ENCODE peak calls at places on chromosomes 11 and 22, in six cellular contexts. P is brain microvascular endothelial cell, S is tibial nerve, Z is lung, U is colonic mucosa, I is fibroblast of mammary gland. G is an unnamed sample.

GRCh38 chr11:117679464-117679863 is 117.6 kb downstream of the DSCAML1 start:
- DNase-seq in S (no peak), Z (no peak), P (no peak), U (no peak), I (no peak), G (no peak)

GRCh38 chr11:110711448-110711775 is 825 bp downstream of the ARHGAP20 start:
- DNase-seq in Z (no peak), P (no peak), S (no peak), U (no peak), I (no peak), G (no peak)

GRCh38 chr11:95256204-95256819 is 25.3 kb upstream of the SESN3 start:
- DNase-seq in P (peak), S (no peak), U (no peak), I (peak), Z (peak), G (no peak)

GRCh38 chr11:124799384-124800225 is 601 bp downstream of the MSANTD2 start:
- DNase-seq in I (peak), S (no peak), P (no peak), U (peak), Z (peak), G (no peak)

GRCh38 chr22:31160328-31160978 is 471 bp downstream of the RNF185 start:
- DNase-seq in Z (no peak), S (no peak), U (peak), P (no peak), I (no peak), G (no peak)

GRCh38 chr11:100515087-100515486 is 172.0 kb upstream of the ARHGAP42 start:
- DNase-seq in I (no peak), P (peak), Z (no peak), U (no peak), S (no peak), G (no peak)

GRCh38 chr11:6385046-6385777 is 5.1 kb upstream of the SMPD1 start:
- DNase-seq in P (no peak), S (no peak), U (no peak), I (no peak), Z (no peak), G (no peak)

GRCh38 chr22:23117275-23117674 is 24.5 kb downstream of the RSPH14 start:
- DNase-seq in P (no peak), I (no peak), Z (no peak), U (no peak), S (no peak), G (no peak)

GRCh38 chr11:66870131-66870530 is 13.3 kb downstream of the LRFN4 start:
- DNase-seq in I (no peak), Z (no peak), S (no peak), U (no peak), P (no peak), G (no peak)

GRCh38 chr11:6209801-6210200 is 4.4 kb downstream of the C11orf42 start:
- DNase-seq in I (no peak), U (no peak), S (no peak), P (no peak), Z (no peak), G (no peak)

GRCh38 chr11:1073261-1073724 is 1.4 kb upstream of the MUC2 start:
- DNase-seq in U (peak), P (peak), S (peak), I (peak), Z (peak), G (no peak)

GRCh38 chr11:78079232-78080083 is at the start of gene NDUFC2:
- DNase-seq in S (peak), Z (peak), I (peak), U (peak), P (peak), G (peak)
- TF ChIP-seq CTCF in S (no peak), Z (no peak), I (no peak), U (no peak), P (no peak), G (no peak)

GRCh38 chr11:86632499-86633269 is 39.7 kb downstream of the ME3 start:
- DNase-seq in U (no peak), S (no peak), I (peak), Z (no peak), P (peak), G (no peak)
- TF ChIP-seq CTCF in U (no peak), S (no peak), I (peak), Z (no peak), P (peak), G (no peak)

GRCh38 chr11:47980907-47981621 is 705 bp downstream of the PTPRJ start:
- DNase-seq in S (no peak), P (no peak), I (no peak), U (peak), Z (peak), G (no peak)
- TF ChIP-seq CTCF in S (no peak), P (peak), I (no peak), U (no peak), Z (no peak), G (no peak)

DNA sequence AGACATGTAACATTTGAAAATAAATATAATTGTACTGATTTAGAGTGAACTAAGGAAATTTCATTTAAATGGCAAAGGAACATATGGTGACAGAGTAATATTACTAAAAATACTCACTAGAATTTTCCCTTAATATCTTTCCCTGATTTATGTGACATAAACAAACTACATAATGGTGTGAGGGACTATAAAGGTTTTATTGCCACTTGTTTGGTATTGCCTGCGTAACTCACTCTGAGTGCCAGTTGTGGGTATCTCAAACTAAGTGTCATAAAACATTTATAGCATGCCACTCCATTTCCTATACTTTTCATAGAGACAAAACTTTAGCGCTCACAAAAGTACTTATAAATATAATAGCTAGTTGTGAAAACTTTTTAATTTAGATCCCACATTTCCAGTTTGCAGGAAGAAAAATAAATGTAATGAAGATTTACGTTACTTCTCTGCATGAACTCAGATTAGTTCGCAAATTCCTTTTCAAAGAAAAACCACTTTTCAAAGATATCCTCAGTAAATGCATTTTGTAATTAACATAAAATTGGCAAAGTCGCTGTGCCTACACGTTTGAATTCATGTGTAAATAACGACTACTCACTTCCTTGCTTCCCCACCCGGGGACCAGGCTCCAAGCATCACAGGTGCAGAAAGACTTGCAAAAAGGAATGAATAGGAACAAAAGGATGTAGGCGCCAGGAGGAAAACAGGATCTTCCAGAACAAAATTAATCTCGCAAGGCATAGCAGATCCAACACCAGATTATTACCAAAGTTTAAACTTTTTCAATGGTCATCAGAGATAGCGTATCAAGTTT is 1.6 kb upstream of the QSER1 start:
- DNase-seq in I (no peak), Z (no peak), P (no peak), U (peak), S (no peak), G (no peak)
- TF ChIP-seq CTCF in I (no peak), Z (no peak), P (no peak), U (no peak), S (no peak), G (no peak)

GRCh38 chr11:13009921-13010736 is 1.0 kb downstream of the RASSF10 start:
- DNase-seq in P (no peak), U (peak), S (no peak), I (peak), Z (peak), G (no peak)
- TF ChIP-seq CTCF in P (no peak), U (no peak), S (no peak), I (no peak), Z (no peak), G (no peak)

DNA sequence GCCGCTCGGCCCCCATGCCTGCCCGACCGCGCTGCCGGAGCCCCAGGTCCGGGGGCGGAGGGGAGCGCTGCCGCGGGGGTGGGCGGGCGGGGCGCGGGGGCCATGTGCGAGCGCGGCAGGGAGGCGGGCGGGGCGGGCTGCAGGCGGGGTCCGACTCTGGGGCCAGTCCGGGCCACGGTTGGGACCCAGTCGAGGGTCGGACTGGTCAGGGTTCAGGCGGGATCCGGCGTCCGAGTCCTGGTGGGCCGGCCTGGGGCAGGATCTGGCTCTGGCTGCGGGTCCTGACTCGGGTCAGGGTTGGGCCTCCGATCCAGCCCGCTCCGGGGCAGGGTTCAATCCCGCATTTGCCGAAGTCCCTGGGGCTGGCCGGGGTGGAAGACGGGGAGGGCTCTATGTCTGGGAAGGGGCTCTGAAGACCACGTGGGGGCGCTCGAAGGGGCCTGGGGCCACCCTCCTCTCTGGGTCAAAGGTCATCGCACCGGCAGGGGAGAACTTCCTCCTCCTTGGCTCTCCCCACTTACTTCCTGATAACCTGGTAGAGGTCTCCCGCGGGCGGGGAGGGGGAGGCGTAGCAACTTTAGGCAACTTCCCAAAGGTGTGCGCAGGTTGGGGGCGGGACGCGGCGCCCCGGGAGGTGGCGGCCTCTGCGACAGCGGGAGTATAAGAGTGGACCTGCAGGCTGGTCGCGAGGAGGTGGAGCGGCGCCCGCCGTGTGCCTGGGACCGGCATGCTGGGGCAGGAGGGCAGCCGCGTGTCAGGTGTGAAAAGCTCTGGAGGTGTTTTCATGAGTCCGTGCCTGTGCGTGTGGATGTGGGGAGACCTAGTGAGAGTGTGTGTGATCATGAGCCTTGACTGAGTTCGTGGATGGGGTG is 603 bp downstream of the ESRRA start:
- DNase-seq in S (no peak), I (no peak), Z (peak), U (peak), P (no peak), G (no peak)
- TF ChIP-seq CTCF in S (peak), I (no peak), Z (no peak), U (peak), P (peak), G (no peak)

GRCh38 chr11:76443254-76443935 is 1.4 kb upstream of the EMSY start:
- DNase-seq in P (no peak), I (peak), U (no peak), Z (no peak), S (no peak), G (no peak)

GRCh38 chr11:76444384-76445121 is at the start of gene EMSY:
- DNase-seq in Z (peak), U (peak), I (peak), S (peak), P (peak), G (peak)

GRCh38 chr11:76448506-76448905 is 3.7 kb downstream of the EMSY start:
- DNase-seq in S (no peak), U (no peak), P (no peak), Z (no peak), I (no peak), G (no peak)

GRCh38 chr11:76444065-76444383 is 794 bp upstream of the EMSY start:
- DNase-seq in I (no peak), P (no peak), S (no peak), U (no peak), Z (no peak), G (no peak)

GRCh38 chr11:76445122-76446084 is 585 bp downstream of the EMSY start:
- DNase-seq in P (peak), Z (peak), S (peak), U (peak), I (peak), G (peak)
- TF ChIP-seq CTCF in P (peak), Z (no peak), S (peak), U (no peak), I (no peak), G (no peak)

GRCh38 chr11:64245401-64245796 is 1.3 kb downstream of the PPP1R14B start:
- DNase-seq in I (no peak), U (no peak), S (no peak), P (no peak), Z (no peak), G (no peak)

GRCh38 chr11:64245797-64246623 is 733 bp downstream of the PPP1R14B start:
- DNase-seq in I (peak), P (peak), S (peak), U (peak), Z (peak), G (peak)

GRCh38 chr11:64248578-64248977 is 1.8 kb upstream of the PPP1R14B start:
- DNase-seq in Z (no peak), U (no peak), S (no peak), I (no peak), P (no peak), G (no peak)

GRCh38 chr11:64247729-64248531 is 1.2 kb upstream of the PPP1R14B start:
- DNase-seq in S (no peak), P (no peak), I (no peak), Z (no peak), U (no peak), G (no peak)

GRCh38 chr11:64246874-64247728 is at the start of gene PPP1R14B:
- DNase-seq in S (peak), P (peak), Z (peak), I (peak), U (peak), G (peak)
- TF ChIP-seq CTCF in S (peak), P (no peak), Z (no peak), I (no peak), U (no peak), G (no peak)

GRCh38 chr22:39959640-39960447 is at the start of gene TMA7B:
- DNase-seq in I (peak), Z (no peak), S (no peak), U (no peak), P (peak), G (no peak)
- TF ChIP-seq CTCF in I (peak), Z (no peak), S (no peak), U (no peak), P (peak), G (no peak)

DNA sequence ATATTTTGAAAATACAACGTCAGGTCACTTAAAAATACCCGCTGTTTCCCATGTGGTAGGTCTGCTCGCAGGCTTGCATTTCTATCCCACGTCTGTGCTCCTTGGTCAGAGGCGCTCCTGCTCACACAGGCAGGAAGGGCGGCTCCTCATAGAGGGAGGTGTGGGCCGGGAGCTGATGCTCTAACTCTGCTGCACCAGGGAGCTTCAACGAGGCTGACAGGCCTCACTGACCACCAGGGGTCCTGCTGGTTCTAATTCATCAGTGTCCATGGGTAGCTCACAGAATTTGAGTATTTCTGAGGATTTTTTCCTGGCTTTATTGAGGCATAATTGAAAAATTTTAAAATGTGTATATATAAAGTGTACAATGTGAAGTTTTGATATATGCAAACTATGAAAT is 68.5 kb downstream of the PIWIL3 start:
- DNase-seq in S (no peak), Z (no peak), I (no peak), P (peak), U (no peak), G (no peak)
- TF ChIP-seq CTCF in S (no peak), Z (no peak), I (no peak), P (peak), U (no peak), G (no peak)